ENCODE peak calls at places on chromosomes 6 and 20, in six cellular contexts. X, V, F, K, R and U are unnamed samples.
A peak's percentile ranks its signal among the peaks of the same experiment; 100 is the strongest.

GRCh38 chr6:156779206-156780116 is 2.3 kb downstream of the ARID1B start:
- DNase-seq in X (no peak), V (no peak), F (no peak), K (peak; percentile 50), R (peak; percentile 63), U (peak; percentile 17)

GRCh38 chr6:18362058-18362561 is 25.0 kb upstream of the RNF144B start:
- DNase-seq in X (peak; percentile 86), V (peak; percentile 82), F (no peak), K (no peak), R (no peak), U (peak; percentile 78)

GRCh38 chr6:144953552-144954240 is 668.6 kb downstream of the UTRN start:
- DNase-seq in X (peak; percentile 77), V (peak; percentile 14), F (no peak), K (no peak), R (no peak), U (peak; percentile 81)

GRCh38 chr20:37382539-37383120 is 36.7 kb downstream of the SRC start:
- DNase-seq in X (no peak), V (no peak), F (no peak), K (no peak), R (no peak), U (no peak)

GRCh38 chr6:137928286-137928685 is 61.2 kb downstream of the TNFAIP3 start:
- DNase-seq in X (no peak), V (no peak), F (no peak), K (peak; percentile 19), R (no peak), U (no peak)

GRCh38 chr20:3420211-3420707 is 12.8 kb upstream of the DNAAF9 start:
- DNase-seq in X (peak; percentile 58), V (peak; percentile 75), F (no peak), K (no peak), R (no peak), U (peak; percentile 39)

GRCh38 chr6:29764422-29765196 is 41.4 kb downstream of the HLA-F start:
- DNase-seq in X (no peak), V (no peak), F (no peak), K (no peak), R (no peak), U (no peak)

GRCh38 chr6:101876431-101876830 is 482.9 kb downstream of the GRIK2 start:
- DNase-seq in X (no peak), V (no peak), F (no peak), K (no peak), R (no peak), U (no peak)

GRCh38 chr6:143150291-143150690 is 89.6 kb downstream of the AIG1 start:
- DNase-seq in X (no peak), V (no peak), F (no peak), K (no peak), R (no peak), U (peak; percentile 4)

GRCh38 chr20:24149175-24149574 is 160.6 kb upstream of the GGTLC1 start:
- DNase-seq in X (no peak), V (no peak), F (no peak), K (no peak), R (no peak), U (peak; percentile 14)

GRCh38 chr6:52534363-52534762 is 42.5 kb downstream of the TRAM2 start:
- DNase-seq in X (no peak), V (no peak), F (no peak), K (no peak), R (no peak), U (no peak)

GRCh38 chr6:89281779-89282246 is 33.3 kb downstream of the GABRR2 start:
- DNase-seq in X (peak; percentile 31), V (no peak), F (no peak), K (no peak), R (peak; percentile 78), U (peak; percentile 53)

GRCh38 chr20:2814587-2815051 is at the start of gene C20orf141:
- DNase-seq in X (peak; percentile 98), V (peak; percentile 97), F (peak; percentile 9), K (no peak), R (no peak), U (peak; percentile 98)

GRCh38 chr6:61887425-61887824 is 398.6 kb downstream of the KHDRBS2 start:
- DNase-seq in X (no peak), V (no peak), F (no peak), K (no peak), R (no peak), U (no peak)

GRCh38 chr6:3837781-3838180 is 11.4 kb upstream of the FAM50B start:
- DNase-seq in X (no peak), V (no peak), F (no peak), K (no peak), R (no peak), U (no peak)

GRCh38 chr6:127343753-127344659 is 597 bp upstream of the ECHDC1 start:
- DNase-seq in X (no peak), V (no peak), F (peak; percentile 18), K (no peak), R (peak; percentile 52), U (peak; percentile 34)

GRCh38 chr6:129353067-129353466 is 356.9 kb downstream of the ARHGAP18 start:
- DNase-seq in X (no peak), V (no peak), F (no peak), K (no peak), R (no peak), U (no peak)

GRCh38 chr6:36292170-36292569 is 22.3 kb downstream of the PNPLA1 start:
- DNase-seq in X (no peak), V (no peak), F (no peak), K (no peak), R (no peak), U (no peak)

GRCh38 chr20:9241232-9241692 is 172.4 kb downstream of the PLCB4 start:
- DNase-seq in X (peak; percentile 74), V (peak; percentile 88), F (peak; percentile 23), K (no peak), R (peak; percentile 63), U (peak; percentile 68)

GRCh38 chr6:124057448-124057847 is 253.8 kb downstream of the NKAIN2 start:
- DNase-seq in X (no peak), V (no peak), F (no peak), K (no peak), R (no peak), U (no peak)

GRCh38 chr6:90778419-90779203 is 191.7 kb upstream of the MAP3K7 start:
- DNase-seq in X (no peak), V (no peak), F (no peak), K (no peak), R (no peak), U (no peak)